ENCODE peak calls at places on chromosomes 11 and 22, in nine cellular contexts. J, E, G, T, Y, N, K, H and B are unnamed samples.
A peak's percentile ranks its signal among the peaks of the same experiment; 100 is the strongest.

GRCh38 chr11:44955019-44955738 is 4.5 kb upstream of the TP53I11 start:
- DNase-seq in N (no peak), E (no peak), T (no peak), J (no peak), Y (peak; percentile 77), K (no peak), G (peak; percentile 85), H (peak; percentile 70), B (no peak)

GRCh38 chr11:63239254-63239653 is 4.1 kb downstream of the SLC22A25 start:
- DNase-seq in G (no peak), H (no peak), Y (no peak), E (no peak), J (no peak), N (no peak), K (no peak), T (no peak), B (no peak)

GRCh38 chr22:42283288-42284229 is 13.1 kb upstream of the TCF20 start:
- DNase-seq in H (no peak), T (no peak), N (peak; percentile 62), Y (peak; percentile 55), J (no peak), E (no peak), G (peak; percentile 65), K (peak; percentile 22), B (no peak)

GRCh38 chr11:692824-693414 is 2.1 kb downstream of the DEAF1 start:
- DNase-seq in K (no peak), E (peak; percentile 86), Y (no peak), G (no peak), N (peak; percentile 74), J (no peak), H (no peak), T (peak; percentile 95), B (no peak)

GRCh38 chr11:121365304-121365703 is 72.7 kb downstream of the SC5D start:
- DNase-seq in H (no peak), Y (no peak), K (no peak), E (no peak), J (no peak), T (no peak), G (no peak), N (no peak), B (no peak)

GRCh38 chr11:13388741-13389140 is 74.3 kb downstream of the BTBD10 start:
- DNase-seq in Y (no peak), J (no peak), K (no peak), G (no peak), E (no peak), T (no peak), H (no peak), N (no peak), B (no peak)

GRCh38 chr11:24400059-24400665 is 96.7 kb upstream of the LUZP2 start:
- DNase-seq in T (peak; percentile 53), H (no peak), K (no peak), J (peak; percentile 15), E (no peak), N (no peak), G (no peak), Y (no peak), B (no peak)

GRCh38 chr11:15933896-15934625 is 422.3 kb downstream of the SOX6 start:
- DNase-seq in G (no peak), T (peak; percentile 53), J (no peak), N (no peak), H (no peak), E (no peak), Y (no peak), K (no peak), B (no peak)

GRCh38 chr11:7936615-7937014 is 4.9 kb downstream of the OR10A3 start:
- DNase-seq in K (no peak), T (peak; percentile 70), H (peak; percentile 8), E (no peak), G (no peak), J (no peak), N (no peak), Y (no peak), B (peak; percentile 89)

GRCh38 chr11:6586434-6587359 is 16.7 kb downstream of the RRP8 start:
- DNase-seq in K (peak; percentile 69), E (no peak), Y (no peak), H (no peak), J (no peak), G (no peak), T (no peak), N (no peak), B (no peak)

GRCh38 chr11:67026941-67027340 is 4.0 kb downstream of the SYT12 start:
- DNase-seq in J (no peak), T (no peak), H (no peak), E (no peak), Y (no peak), N (no peak), G (no peak), K (no peak), B (no peak)

GRCh38 chr11:69393865-69394233 is 87.6 kb upstream of the LINC01488 start:
- DNase-seq in K (no peak), H (no peak), G (no peak), Y (peak; percentile 23), E (no peak), N (no peak), J (no peak), T (no peak), B (no peak)

GRCh38 chr11:73176145-73176891 is 34.2 kb upstream of the FCHSD2 start:
- DNase-seq in E (no peak), Y (peak; percentile 28), T (no peak), H (no peak), G (no peak), K (no peak), N (no peak), J (no peak), B (no peak)
- H3K27ac ChIP-seq in E (no peak overlapping the region), Y (no peak overlapping the region), T (no peak overlapping the region), H (peak overlapping the region; percentile 86), G (no peak overlapping the region), K (no peak overlapping the region), N (no peak overlapping the region), J (no peak overlapping the region), B (peak overlapping the region; percentile 33)

GRCh38 chr11:2526808-2527381 is 82.1 kb downstream of the KCNQ1 start:
- DNase-seq in H (peak; percentile 39), G (no peak), K (no peak), E (peak; percentile 72), T (no peak), N (peak; percentile 45), J (no peak), Y (peak; percentile 68), B (peak; percentile 2)

GRCh38 chr11:2524446-2525165 is 79.8 kb downstream of the KCNQ1 start:
- DNase-seq in H (no peak), T (no peak), G (no peak), J (no peak), E (no peak), N (peak; percentile 26), K (no peak), Y (peak; percentile 33), B (peak; percentile 23)

GRCh38 chr11:2525166-2525861 is 80.5 kb downstream of the KCNQ1 start:
- DNase-seq in E (no peak), K (no peak), H (no peak), N (peak; percentile 25), J (no peak), Y (peak; percentile 42), G (no peak), T (no peak), B (peak; percentile 14)

GRCh38 chr11:2527621-2528291 is 82.9 kb downstream of the KCNQ1 start:
- DNase-seq in T (no peak), J (no peak), G (no peak), K (no peak), Y (peak; percentile 42), N (peak; percentile 46), E (no peak), H (no peak), B (peak; percentile 11)

DNA sequence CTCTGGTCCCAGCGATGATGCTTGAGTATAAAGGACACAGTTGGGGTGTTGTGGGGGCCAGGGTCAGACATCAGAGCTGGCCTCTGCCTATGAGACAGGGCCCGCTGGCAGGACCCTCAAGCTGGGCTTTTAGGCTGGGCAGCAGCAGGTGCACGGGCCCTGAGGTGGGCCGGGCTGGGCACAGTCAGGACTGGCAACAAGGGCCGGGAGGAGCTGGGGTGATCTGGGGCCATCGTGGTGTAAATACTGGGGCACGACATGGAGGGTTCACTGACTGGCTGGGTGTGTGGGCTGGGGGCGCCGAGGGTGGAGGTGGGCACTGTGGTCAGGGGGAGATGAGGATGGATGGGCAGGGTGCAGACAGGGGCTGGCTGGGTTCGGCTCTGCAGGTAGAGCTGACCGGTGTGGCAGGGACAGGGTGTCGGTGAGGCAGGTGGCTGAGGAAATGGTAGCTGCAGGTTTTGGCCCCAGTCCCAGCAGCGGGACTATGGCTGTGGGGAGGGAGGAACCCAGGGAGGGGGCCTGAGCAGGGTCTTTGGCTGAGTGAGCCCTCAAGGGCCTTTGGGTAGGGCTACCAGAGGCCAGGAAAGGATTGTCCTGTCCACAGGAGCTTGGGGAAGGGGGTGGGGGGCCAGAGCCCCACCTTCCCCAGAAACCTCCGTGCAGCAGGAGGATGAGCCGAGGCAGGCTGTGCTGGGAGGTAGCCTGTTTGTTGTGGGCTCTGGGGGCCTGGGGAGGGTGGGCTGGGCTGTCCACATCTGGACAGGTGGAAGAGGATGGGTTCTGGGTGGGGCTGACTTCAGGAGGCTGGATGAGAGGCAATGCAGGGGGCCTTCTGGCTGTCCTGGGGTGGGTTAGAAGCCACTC is 81.4 kb downstream of the KCNQ1 start:
- DNase-seq in Y (peak; percentile 32), J (no peak), G (no peak), K (no peak), T (no peak), N (peak; percentile 38), H (no peak), E (no peak), B (peak; percentile 10)
- H3K27ac ChIP-seq in Y (no peak overlapping the region), J (no peak overlapping the region), G (no peak overlapping the region), K (no peak overlapping the region), T (no peak overlapping the region), N (no peak overlapping the region), H (peak overlapping the region; percentile 39), E (peak overlapping the region; percentile 75), B (no peak overlapping the region)

GRCh38 chr11:75500742-75501141 is 25.0 kb downstream of the GDPD5 start:
- DNase-seq in E (no peak), H (no peak), T (peak; percentile 59), Y (no peak), J (no peak), G (no peak), N (no peak), K (no peak), B (no peak)

GRCh38 chr11:75499423-75500305 is 26.1 kb downstream of the GDPD5 start:
- DNase-seq in H (no peak), G (peak; percentile 72), E (no peak), K (no peak), T (peak; percentile 73), J (no peak), N (no peak), Y (peak; percentile 84), B (no peak)

GRCh38 chr11:75495749-75496641 is 29.7 kb downstream of the GDPD5 start:
- DNase-seq in N (no peak), J (no peak), K (no peak), T (no peak), H (no peak), E (no peak), Y (peak; percentile 44), G (peak; percentile 79), B (no peak)

GRCh38 chr11:75497788-75498404 is 27.8 kb downstream of the GDPD5 start:
- DNase-seq in E (no peak), J (no peak), T (no peak), N (no peak), K (no peak), H (no peak), Y (peak; percentile 42), G (no peak), B (no peak)

GRCh38 chr11:75498556-75499255 is 27.0 kb downstream of the GDPD5 start:
- DNase-seq in G (peak; percentile 49), J (no peak), H (no peak), K (no peak), N (no peak), Y (peak; percentile 46), T (no peak), E (no peak), B (no peak)
- H3K27ac ChIP-seq in G (no peak overlapping the region), J (no peak overlapping the region), H (no peak overlapping the region), K (no peak overlapping the region), N (no peak overlapping the region), Y (peak overlapping the region; percentile 3), T (no peak overlapping the region), E (no peak overlapping the region), B (no peak overlapping the region)

GRCh38 chr11:86459002-86459385 is 84.3 kb downstream of the CCDC81 start:
- DNase-seq in Y (no peak), H (no peak), N (no peak), J (no peak), T (no peak), E (no peak), G (no peak), K (no peak), B (no peak)
- H3K27ac ChIP-seq in Y (peak overlapping the region; percentile 27), H (peak overlapping the region; percentile 46), N (no peak overlapping the region), J (no peak overlapping the region), T (no peak overlapping the region), E (no peak overlapping the region), G (no peak overlapping the region), K (no peak overlapping the region), B (no peak overlapping the region)